ENCODE peak calls at places on chromosomes 4 and X, in six cellular contexts. One of them, this sample, is unnamed.

GRCh38 chr4:158845166-158846041 is 76.6 kb downstream of the FNIP2 start:
- DNase-seq in SK-N-SH: no peak
- DNase-seq in astrocyte: no peak
- DNase-seq in fibroblast of lung: no peak
- DNase-seq in K562: no peak
- DNase-seq in DND-41: no peak
- DNase-seq in this sample: no peak

GRCh38 chr4:120071192-120071795 is 4.6 kb upstream of the MAD2L1 start:
- DNase-seq in SK-N-SH: peak; percentile 24
- DNase-seq in astrocyte: peak; percentile 38
- DNase-seq in fibroblast of lung: peak; percentile 60
- DNase-seq in K562: peak; percentile 19
- DNase-seq in DND-41: peak; percentile 63
- DNase-seq in this sample: peak; percentile 74

GRCh38 chrX:31497086-31497485 is 425.2 kb upstream of the FTHL17 start:
- DNase-seq in SK-N-SH: no peak
- DNase-seq in astrocyte: peak; percentile 57
- DNase-seq in fibroblast of lung: peak; percentile 71
- DNase-seq in K562: no peak
- DNase-seq in DND-41: no peak
- DNase-seq in this sample: no peak

GRCh38 chr4:94595880-94596483 is 144.2 kb downstream of the PDLIM5 start:
- DNase-seq in SK-N-SH: peak; percentile 42
- DNase-seq in astrocyte: peak; percentile 47
- DNase-seq in fibroblast of lung: peak; percentile 52
- DNase-seq in K562: peak; percentile 15
- DNase-seq in DND-41: no peak
- DNase-seq in this sample: peak; percentile 56

GRCh38 chrX:65697915-65698796 is 30.7 kb downstream of the MSN start:
- DNase-seq in SK-N-SH: no peak
- DNase-seq in astrocyte: peak; percentile 27
- DNase-seq in fibroblast of lung: peak; percentile 50
- DNase-seq in K562: peak; percentile 36
- DNase-seq in DND-41: peak; percentile 91
- DNase-seq in this sample: peak; percentile 79

GRCh38 chr4:48778431-48779094 is 1.5 kb downstream of the FRYL start:
- DNase-seq in SK-N-SH: peak; percentile 6
- DNase-seq in astrocyte: peak; percentile 59
- DNase-seq in fibroblast of lung: peak; percentile 66
- DNase-seq in K562: no peak
- DNase-seq in DND-41: no peak
- DNase-seq in this sample: no peak

GRCh38 chr4:74166135-74166534 is 8.2 kb downstream of the MTHFD2L start:
- DNase-seq in SK-N-SH: no peak
- DNase-seq in astrocyte: no peak
- DNase-seq in fibroblast of lung: no peak
- DNase-seq in K562: no peak
- DNase-seq in DND-41: no peak
- DNase-seq in this sample: no peak

GRCh38 chr4:16079046-16079445 is 4.8 kb downstream of the PROM1 start:
- DNase-seq in SK-N-SH: no peak
- DNase-seq in astrocyte: peak; percentile 26
- DNase-seq in fibroblast of lung: peak; percentile 38
- DNase-seq in K562: no peak
- DNase-seq in DND-41: no peak
- DNase-seq in this sample: peak; percentile 15

GRCh38 chr4:15778191-15778741 is at the start of gene CD38:
- DNase-seq in SK-N-SH: peak; percentile 78
- DNase-seq in astrocyte: no peak
- DNase-seq in fibroblast of lung: no peak
- DNase-seq in K562: no peak
- DNase-seq in DND-41: peak; percentile 89
- DNase-seq in this sample: peak; percentile 86

GRCh38 chrX:48815266-48815665 is 11.0 kb upstream of the ERAS start:
- DNase-seq in SK-N-SH: no peak
- DNase-seq in astrocyte: no peak
- DNase-seq in fibroblast of lung: no peak
- DNase-seq in K562: no peak
- DNase-seq in DND-41: no peak
- DNase-seq in this sample: no peak

GRCh38 chrX:41313419-41313818 is 20.5 kb upstream of the DDX3X start:
- DNase-seq in SK-N-SH: no peak
- DNase-seq in astrocyte: peak; percentile 92
- DNase-seq in fibroblast of lung: peak; percentile 93
- DNase-seq in K562: no peak
- DNase-seq in DND-41: no peak
- DNase-seq in this sample: no peak

GRCh38 chrX:138995458-138995857 is 283.9 kb upstream of the FGF13 start:
- DNase-seq in SK-N-SH: no peak
- DNase-seq in astrocyte: no peak
- DNase-seq in fibroblast of lung: no peak
- DNase-seq in K562: no peak
- DNase-seq in DND-41: no peak
- DNase-seq in this sample: no peak
- H3K79me2 ChIP-seq in SK-N-SH: no peaks in the 10 kb centered on the region
- H3K79me2 ChIP-seq in astrocyte: no peaks in the 10 kb centered on the region
- H3K79me2 ChIP-seq in fibroblast of lung: no peaks in the 10 kb centered on the region
- H3K79me2 ChIP-seq in K562: no peaks in the 10 kb centered on the region
- H3K79me2 ChIP-seq in DND-41: no peaks in the 10 kb centered on the region
- H3K79me2 ChIP-seq in this sample: no peaks in the 10 kb centered on the region

GRCh38 chr4:145871209-145871608 is 67.4 kb downstream of the ZNF827 start:
- DNase-seq in SK-N-SH: no peak
- DNase-seq in astrocyte: no peak
- DNase-seq in fibroblast of lung: no peak
- DNase-seq in K562: no peak
- DNase-seq in DND-41: no peak
- DNase-seq in this sample: no peak
- H3K36me3 ChIP-seq in SK-N-SH: peaks cover 35% of the 10 kb centered on the region
- H3K36me3 ChIP-seq in astrocyte: no peaks in the 10 kb centered on the region
- H3K36me3 ChIP-seq in fibroblast of lung: no peaks in the 10 kb centered on the region
- H3K36me3 ChIP-seq in K562: no peaks in the 10 kb centered on the region
- H3K36me3 ChIP-seq in DND-41: no peaks in the 10 kb centered on the region
- H3K36me3 ChIP-seq in this sample: no peaks in the 10 kb centered on the region

DNA sequence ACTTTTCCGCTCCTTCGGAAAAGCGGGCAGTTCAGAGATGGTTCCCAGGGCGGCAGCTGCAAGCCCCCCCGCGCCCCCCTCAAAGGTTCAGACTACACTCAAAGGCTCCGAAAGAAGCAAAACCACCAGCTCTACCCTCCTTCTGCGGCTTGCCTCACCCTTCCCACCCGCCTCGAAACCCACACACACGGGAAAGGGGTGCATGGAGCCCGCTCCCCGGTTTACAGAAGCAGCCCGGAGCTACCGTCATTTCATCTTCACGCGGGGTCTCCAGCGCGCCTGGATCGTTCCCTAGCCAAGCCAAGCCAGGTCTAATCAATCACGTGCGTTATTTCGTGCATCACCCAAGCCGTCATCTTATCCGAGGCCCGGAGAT is 1.2 kb downstream of the NLGN4X start:
- DNase-seq in SK-N-SH: peak; percentile 20
- DNase-seq in astrocyte: no peak
- DNase-seq in fibroblast of lung: peak; percentile 3
- DNase-seq in K562: no peak
- DNase-seq in DND-41: peak; percentile 65
- DNase-seq in this sample: no peak
- H3K9ac ChIP-seq in SK-N-SH: no peak overlapping the region
- H3K9ac ChIP-seq in astrocyte: peak overlapping the region; percentile 62
- H3K9ac ChIP-seq in fibroblast of lung: no peak overlapping the region
- H3K9ac ChIP-seq in K562: no peak overlapping the region
- H3K9ac ChIP-seq in DND-41: peak overlapping the region; percentile 88
- H3K9ac ChIP-seq in this sample: peak overlapping the region; percentile 72

DNA sequence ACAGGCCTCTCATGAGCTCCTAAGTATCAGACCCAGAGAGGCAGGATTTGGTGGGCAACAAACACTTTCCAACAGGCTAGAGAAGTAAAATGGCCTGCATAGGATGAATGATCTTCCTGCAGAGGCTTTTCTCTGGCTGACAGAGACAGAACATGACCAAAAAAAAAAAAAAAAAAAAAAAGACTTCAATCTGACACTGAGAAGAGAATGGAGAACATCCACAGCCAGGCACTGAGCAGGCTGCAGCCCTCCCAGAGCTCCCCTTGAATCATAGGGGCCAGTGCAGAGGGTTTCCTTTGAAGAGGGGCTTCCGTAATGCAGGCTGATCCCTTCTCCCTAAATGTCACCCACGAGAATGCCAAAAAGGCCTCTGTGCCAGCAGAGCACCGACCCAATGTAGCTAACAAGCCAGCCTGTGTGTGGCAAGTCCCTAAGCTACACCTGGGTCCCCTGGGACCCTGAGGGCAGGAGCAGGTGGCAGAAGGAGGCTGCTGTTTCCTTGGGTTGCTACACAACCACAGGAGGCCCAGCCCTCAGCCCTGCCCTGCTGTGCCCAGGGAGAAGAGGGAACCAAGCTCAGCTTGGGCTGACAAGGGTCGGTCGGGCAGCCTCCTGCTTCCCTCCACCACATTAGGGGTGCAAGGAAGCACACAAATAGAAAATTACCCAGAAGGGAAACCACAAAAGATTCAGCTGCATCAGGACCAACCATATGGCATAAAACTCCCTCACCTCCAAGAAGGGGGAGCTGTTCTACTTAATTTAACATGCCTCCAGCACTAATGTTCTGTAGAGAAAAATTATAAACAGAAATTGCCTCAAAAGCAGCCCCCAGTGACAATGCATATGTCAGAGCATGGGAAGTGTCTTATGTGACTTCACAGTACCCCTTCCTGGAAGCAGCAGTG is 55.5 kb downstream of the MAP7D2 start:
- DNase-seq in SK-N-SH: no peak
- DNase-seq in astrocyte: no peak
- DNase-seq in fibroblast of lung: no peak
- DNase-seq in K562: no peak
- DNase-seq in DND-41: peak; percentile 92
- DNase-seq in this sample: peak; percentile 75
- H3K79me2 ChIP-seq in SK-N-SH: no peaks in the 10 kb centered on the region
- H3K79me2 ChIP-seq in astrocyte: no peaks in the 10 kb centered on the region
- H3K79me2 ChIP-seq in fibroblast of lung: no peaks in the 10 kb centered on the region
- H3K79me2 ChIP-seq in K562: no peaks in the 10 kb centered on the region
- H3K79me2 ChIP-seq in DND-41: no peaks in the 10 kb centered on the region
- H3K79me2 ChIP-seq in this sample: no peaks in the 10 kb centered on the region

DNA sequence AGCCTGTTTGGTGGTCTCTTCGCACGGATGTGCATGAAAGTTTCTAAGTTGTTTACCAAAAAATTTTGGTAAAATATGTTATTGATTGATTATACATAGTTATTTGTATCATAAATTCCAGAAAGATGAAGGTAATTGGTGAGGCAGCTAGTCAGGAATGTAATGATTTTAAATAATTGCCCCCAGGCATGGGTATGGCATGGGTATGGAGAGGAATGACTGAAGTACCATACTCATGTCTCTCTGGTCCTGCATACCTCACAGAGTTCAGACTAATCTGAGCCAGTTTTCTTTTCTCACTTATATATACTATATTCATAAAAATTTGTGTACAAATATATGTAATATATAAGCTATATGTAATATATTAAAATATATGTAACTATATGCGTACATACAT is 329.0 kb upstream of the TECRL start:
- DNase-seq in SK-N-SH: no peak
- DNase-seq in astrocyte: no peak
- DNase-seq in fibroblast of lung: no peak
- DNase-seq in K562: no peak
- DNase-seq in DND-41: no peak
- DNase-seq in this sample: no peak
- H3K36me3 ChIP-seq in SK-N-SH: no peaks in the 10 kb centered on the region
- H3K36me3 ChIP-seq in astrocyte: no peaks in the 10 kb centered on the region
- H3K36me3 ChIP-seq in fibroblast of lung: no peaks in the 10 kb centered on the region
- H3K36me3 ChIP-seq in K562: no peaks in the 10 kb centered on the region
- H3K36me3 ChIP-seq in DND-41: no peaks in the 10 kb centered on the region
- H3K36me3 ChIP-seq in this sample: no peaks in the 10 kb centered on the region

DNA sequence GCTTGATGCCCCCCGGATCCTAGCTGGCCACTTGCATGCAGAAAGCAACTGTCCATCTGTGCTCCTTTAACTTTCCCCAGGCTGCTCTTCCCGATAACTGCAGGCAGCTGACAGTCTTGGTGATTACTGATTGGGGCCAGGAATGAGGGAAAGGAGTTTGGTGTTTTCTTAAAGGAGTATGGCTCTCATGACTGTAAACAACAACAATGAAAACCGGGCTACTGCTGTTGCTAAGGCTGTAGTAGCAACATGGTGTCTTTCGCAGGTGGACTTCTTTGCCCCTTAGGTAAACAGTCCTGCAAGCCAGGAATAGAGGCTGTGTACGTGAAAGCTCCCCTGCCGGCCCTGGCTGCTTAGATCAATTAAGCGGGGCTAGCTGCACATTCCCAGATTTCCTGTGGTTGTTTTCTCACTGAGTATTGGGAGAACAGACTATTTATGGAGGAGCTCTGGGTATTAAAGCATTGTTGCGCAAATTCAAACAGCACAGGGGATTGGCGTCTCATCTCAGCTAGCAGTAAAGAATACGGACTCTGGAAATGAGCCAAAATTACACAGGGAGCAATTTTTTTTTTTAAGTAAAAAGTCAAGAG is 61.5 kb upstream of the NAP1L5 start:
- DNase-seq in SK-N-SH: peak; percentile 32
- DNase-seq in astrocyte: peak; percentile 31
- DNase-seq in fibroblast of lung: peak; percentile 45
- DNase-seq in K562: peak; percentile 17
- DNase-seq in DND-41: no peak
- DNase-seq in this sample: no peak
- H3K9ac ChIP-seq in SK-N-SH: no peak overlapping the region
- H3K9ac ChIP-seq in astrocyte: no peak overlapping the region
- H3K9ac ChIP-seq in fibroblast of lung: no peak overlapping the region
- H3K9ac ChIP-seq in K562: peak overlapping the region; percentile 22
- H3K9ac ChIP-seq in DND-41: no peak overlapping the region
- H3K9ac ChIP-seq in this sample: no peak overlapping the region

DNA sequence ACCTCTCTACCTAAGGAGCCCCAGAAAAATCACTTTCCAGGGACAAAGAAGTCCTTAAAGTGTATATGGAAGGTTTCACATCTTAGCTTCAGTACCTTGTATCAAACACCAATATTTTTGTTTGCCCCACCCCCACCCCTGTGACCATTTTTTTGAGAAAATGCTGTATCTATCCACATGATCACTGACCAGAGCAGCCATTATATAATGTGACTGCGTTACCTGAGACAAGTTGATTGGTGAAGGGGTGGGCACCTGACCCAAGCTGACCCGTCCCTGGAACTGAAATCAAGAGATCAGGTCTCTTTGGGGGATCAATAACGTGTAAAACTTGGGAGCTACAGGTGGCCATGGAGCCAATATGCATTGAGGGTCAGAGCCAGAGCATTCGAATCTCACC is 10.7 kb downstream of the TIFA start:
- DNase-seq in SK-N-SH: no peak
- DNase-seq in astrocyte: no peak
- DNase-seq in fibroblast of lung: no peak
- DNase-seq in K562: no peak
- DNase-seq in DND-41: no peak
- DNase-seq in this sample: no peak
- H3K79me2 ChIP-seq in SK-N-SH: peaks cover 10% of the 10 kb centered on the region
- H3K79me2 ChIP-seq in astrocyte: peaks cover 2% of the 10 kb centered on the region
- H3K79me2 ChIP-seq in fibroblast of lung: no peaks in the 10 kb centered on the region
- H3K79me2 ChIP-seq in K562: no peaks in the 10 kb centered on the region
- H3K79me2 ChIP-seq in DND-41: peaks cover 31% of the 10 kb centered on the region
- H3K79me2 ChIP-seq in this sample: peaks cover 64% of the 10 kb centered on the region

This sample was measured in MM.1S.